ENCODE peak calls at places on chromosomes 4 and X, in four cellular contexts. R, U, B and H are unnamed samples.
A peak's percentile ranks its signal among the peaks of the same experiment; 100 is the strongest.

GRCh38 chrX:13283512-13283911 is 36.3 kb downstream of the ATXN3L start:
- DNase-seq in R (no peak), U (no peak), B (no peak), H (no peak)

GRCh38 chrX:104370089-104370488 is 115.4 kb upstream of the ESX1 start:
- DNase-seq in R (no peak), U (peak; percentile 18), B (no peak), H (no peak)

GRCh38 chrX:132218100-132218807 is 993 bp downstream of the RAP2C start:
- DNase-seq in R (peak; percentile 85), U (peak; percentile 86), B (peak; percentile 81), H (peak; percentile 93)

GRCh38 chrX:101265869-101266428 is 25.2 kb downstream of the TAF7L start:
- DNase-seq in R (no peak), U (peak; percentile 90), B (no peak), H (no peak)

GRCh38 chrX:154505726-154506125 is 10.3 kb downstream of the FAM3A start:
- DNase-seq in R (no peak), U (peak; percentile 68), B (no peak), H (no peak)

GRCh38 chr4:7760706-7761105 is 179.0 kb downstream of the AFAP1 start:
- DNase-seq in R (no peak), U (no peak), B (no peak), H (peak; percentile 56)

GRCh38 chr4:7904942-7905341 is 34.7 kb downstream of the AFAP1 start:
- DNase-seq in R (no peak), U (peak; percentile 96), B (no peak), H (no peak)

GRCh38 chrX:118975831-118976598 is 1.6 kb downstream of the LONRF3 start:
- DNase-seq in R (peak; percentile 69), U (peak; percentile 19), B (peak; percentile 79), H (peak; percentile 91)

GRCh38 chrX:150254909-150255308 is 108.2 kb upstream of the MAMLD1 start:
- DNase-seq in R (no peak), U (no peak), B (no peak), H (no peak)

GRCh38 chrX:57977992-57978391 is 67.7 kb upstream of the ZXDA start:
- DNase-seq in R (no peak), U (no peak), B (no peak), H (no peak)

GRCh38 chr4:117783716-117784115 is 250.6 kb upstream of the NDST3 start:
- DNase-seq in R (no peak), U (no peak), B (no peak), H (no peak)

GRCh38 chr4:42865572-42866189 is 26.8 kb upstream of the GRXCR1 start:
- DNase-seq in R (peak; percentile 24), U (peak; percentile 59), B (peak; percentile 12), H (no peak)

GRCh38 chrX:111244238-111244750 is 26.0 kb downstream of the CAPN6 start:
- DNase-seq in R (no peak), U (peak; percentile 26), B (no peak), H (no peak)

GRCh38 chr4:186445040-186445439 is 110.3 kb downstream of the MTNR1A start:
- DNase-seq in R (no peak), U (no peak), B (no peak), H (no peak)

GRCh38 chr4:18440527-18441215 is 419.1 kb upstream of the LCORL start:
- DNase-seq in R (no peak), U (no peak), B (no peak), H (no peak)

GRCh38 chr4:165207431-165208321 is at the start of gene KLHL2:
- DNase-seq in R (peak; percentile 88), U (peak; percentile 59), B (peak; percentile 68), H (peak; percentile 94)

GRCh38 chrX:18676470-18676869 is 4.6 kb upstream of the RS1 start:
- DNase-seq in R (no peak), U (peak; percentile 20), B (no peak), H (no peak)
- TF ChIP-seq CTCF in R (peak; percentile 10), U (peak; percentile 36), B (peak; percentile 20), H (peak; percentile 3)

GRCh38 chrX:41730101-41730500 is 6.1 kb downstream of the GPR82 start:
- DNase-seq in R (no peak), U (peak; percentile 54), B (no peak), H (no peak)

GRCh38 chrX:41733939-41734338 is 10.0 kb downstream of the GPR82 start:
- DNase-seq in R (no peak), U (no peak), B (no peak), H (no peak)

GRCh38 chrX:41737065-41737464 is 13.1 kb downstream of the GPR82 start:
- DNase-seq in R (no peak), U (no peak), B (no peak), H (no peak)

GRCh38 chrX:41732260-41732659 is 8.3 kb downstream of the GPR82 start:
- DNase-seq in R (no peak), U (no peak), B (no peak), H (no peak)

DNA sequence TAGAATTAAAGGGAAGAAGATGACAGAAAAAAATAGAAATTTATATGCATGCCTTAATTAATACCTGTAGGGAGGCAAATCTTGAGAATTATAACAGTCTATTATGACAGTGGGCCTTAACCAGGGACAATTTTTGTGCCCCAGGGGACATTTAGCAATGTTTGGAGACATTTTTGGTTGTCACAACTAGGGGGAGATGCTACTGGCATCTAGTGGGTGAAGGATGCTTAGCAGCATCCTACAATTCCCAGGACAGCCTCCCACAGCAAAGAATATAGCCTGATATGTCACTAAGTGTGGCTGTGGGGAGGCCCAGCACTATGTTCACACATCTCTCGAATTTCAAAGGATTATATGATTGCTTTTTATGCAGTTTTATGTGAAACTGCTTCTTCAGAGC is 10.5 kb downstream of the GPR82 start:
- DNase-seq in R (no peak), U (peak; percentile 40), B (no peak), H (no peak)
- TF ChIP-seq CTCF in R (peak; percentile 53), U (peak; percentile 55), B (no peak), H (peak; percentile 16)

GRCh38 chr4:128782875-128783614 is 26.5 kb upstream of the JADE1 start:
- DNase-seq in R (no peak), U (peak; percentile 82), B (no peak), H (no peak)

GRCh38 chr4:128787509-128788311 is 21.8 kb upstream of the JADE1 start:
- DNase-seq in R (no peak), U (peak; percentile 44), B (no peak), H (no peak)

GRCh38 chr4:128776794-128777216 is 32.7 kb upstream of the JADE1 start:
- DNase-seq in R (peak; percentile 33), U (peak; percentile 89), B (peak; percentile 29), H (peak; percentile 80)

GRCh38 chr4:128780688-128781087 is 28.8 kb upstream of the JADE1 start:
- DNase-seq in R (no peak), U (no peak), B (no peak), H (no peak)

DNA sequence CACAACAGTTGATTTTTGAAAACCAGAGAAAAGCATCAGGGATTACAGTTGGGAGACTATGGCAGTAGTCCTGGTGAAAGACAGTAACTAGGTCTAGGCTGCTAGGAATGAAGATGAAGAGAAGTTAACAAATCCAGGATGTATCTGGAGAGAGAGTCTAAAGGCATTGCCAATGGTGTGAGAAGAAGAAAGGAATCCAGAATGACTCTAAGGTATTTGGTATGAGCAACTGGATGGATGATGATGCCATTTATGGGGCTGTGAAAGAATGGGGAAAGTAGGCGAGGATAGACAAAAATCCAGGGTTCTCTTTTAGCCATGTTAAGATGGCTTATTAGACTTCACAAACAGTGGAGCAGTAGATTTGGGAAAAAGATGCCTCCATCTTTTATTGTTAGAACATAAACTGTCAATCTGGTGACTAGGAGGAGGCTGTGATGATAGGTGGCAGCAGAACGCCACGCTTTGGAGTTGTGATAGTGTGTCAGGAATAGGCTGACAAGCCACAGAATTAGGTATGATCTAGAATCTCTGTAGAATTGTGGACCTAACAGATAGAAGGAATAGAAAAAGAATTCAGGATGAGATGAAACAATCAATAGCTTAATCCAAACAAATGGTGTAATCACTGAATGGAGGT is 27.3 kb upstream of the JADE1 start:
- DNase-seq in R (no peak), U (no peak), B (no peak), H (no peak)
- TF ChIP-seq CTCF in R (peak; percentile 56), U (no peak), B (no peak), H (peak; percentile 74)

GRCh38 chr4:38572798-38573197 is 91.2 kb upstream of the KLF3 start:
- DNase-seq in R (no peak), U (no peak), B (no peak), H (no peak)
- TF ChIP-seq CTCF in R (no peak), U (no peak), B (no peak), H (no peak)

GRCh38 chr4:100985576-100985975 is 361.8 kb downstream of the PPP3CA start:
- DNase-seq in R (no peak), U (no peak), B (no peak), H (no peak)
- TF ChIP-seq CTCF in R (no peak), U (no peak), B (no peak), H (no peak)

DNA sequence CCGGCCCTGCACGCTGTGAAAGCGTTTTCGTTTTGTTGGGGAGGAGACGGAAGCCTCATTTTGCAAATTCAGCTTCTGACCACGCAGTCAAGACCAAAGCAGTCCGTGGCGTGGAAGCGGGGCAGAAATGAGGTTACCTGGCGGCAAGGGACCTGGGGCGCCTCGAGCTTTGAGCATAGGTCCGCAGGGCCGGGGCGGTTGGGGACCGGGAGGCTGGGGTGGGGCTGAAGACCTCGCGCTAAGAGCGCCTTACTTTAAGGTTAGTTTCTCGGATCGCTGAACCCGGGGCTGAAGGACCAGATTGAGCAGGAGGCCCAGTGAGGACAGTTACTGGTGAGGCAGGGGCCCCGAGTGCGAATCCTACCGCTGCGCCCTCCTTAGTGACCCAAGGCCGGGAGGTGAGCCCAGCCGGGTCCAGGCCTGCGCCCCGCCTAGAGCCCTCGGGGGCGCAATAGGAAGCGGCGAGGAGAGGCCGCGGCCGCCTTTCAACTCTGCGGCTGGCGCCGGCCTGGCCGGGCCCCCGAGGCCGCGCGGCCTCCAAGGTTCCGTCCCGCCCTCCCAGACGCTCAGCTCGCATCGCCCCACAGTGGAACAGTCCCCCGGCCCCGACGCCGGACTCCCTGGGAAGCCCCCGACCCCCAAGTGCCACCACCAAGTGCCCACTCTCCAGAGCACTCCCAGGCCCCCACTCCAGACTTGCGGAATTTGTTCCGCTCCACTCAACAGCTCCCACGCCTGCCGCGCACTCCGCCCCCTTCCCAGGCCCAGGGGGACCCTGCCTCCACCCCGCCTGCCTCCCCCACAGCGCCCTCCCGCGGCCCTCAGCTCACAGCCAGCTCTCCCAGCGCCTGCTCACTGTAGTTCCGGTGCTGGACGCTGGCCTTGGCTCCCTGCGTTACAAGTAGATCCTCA is 7.6 kb downstream of the MSX1 start:
- DNase-seq in R (peak; percentile 63), U (peak; percentile 47), B (peak; percentile 35), H (peak; percentile 61)
- TF ChIP-seq CTCF in R (peak; percentile 40), U (no peak), B (no peak), H (no peak)

DNA sequence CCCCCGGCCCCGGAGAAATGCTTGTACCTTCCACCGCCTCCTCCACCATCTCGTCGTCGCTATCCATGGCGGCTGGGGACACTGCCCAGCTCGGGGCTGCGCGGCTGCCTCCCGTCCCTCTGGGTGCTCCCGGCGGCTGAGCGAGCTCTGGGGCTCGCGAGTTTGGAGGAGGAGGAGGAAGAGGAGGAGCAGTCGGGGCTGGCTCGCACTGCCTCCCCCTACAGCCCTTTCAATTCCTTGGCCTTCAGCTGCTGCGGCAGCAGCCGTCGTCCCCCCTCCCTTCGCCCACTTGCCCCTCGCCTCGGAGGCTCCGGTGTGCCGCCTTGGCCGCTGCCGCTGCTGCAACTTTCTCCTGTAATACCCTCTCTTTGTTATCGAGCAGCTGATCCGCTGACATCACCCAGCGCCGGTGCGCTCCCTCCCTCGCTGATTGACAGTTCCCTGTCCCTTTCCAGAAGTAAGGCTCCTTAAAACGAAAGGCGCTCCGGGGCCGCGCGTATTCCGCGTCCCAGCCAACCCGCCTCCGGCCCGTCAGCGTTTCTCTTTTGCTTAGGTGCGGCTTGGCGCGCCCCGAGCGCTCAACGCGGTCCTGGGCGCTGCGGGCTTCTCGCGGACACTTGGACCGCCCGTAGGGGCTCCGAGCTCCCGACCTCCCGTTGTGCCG is at the start of gene SETD7:
- DNase-seq in R (peak; percentile 83), U (peak; percentile 71), B (peak; percentile 77), H (peak; percentile 94)
- TF ChIP-seq CTCF in R (peak; percentile 28), U (peak; percentile 7), B (no peak), H (no peak)